ENCODE peak calls at places on chromosomes 16 and 17, in seven cellular contexts. One of them, this sample, is unnamed.

GRCh38 chr17:67779098-67779672 is 46.1 kb upstream of the BPTF start:
- DNase-seq in AG04450: no peak
- DNase-seq in PC-9: no peak
- DNase-seq in stomach: peak
- DNase-seq in CD8-positive, alpha-beta T cell: peak
- DNase-seq in mammary epithelial cell: peak
- DNase-seq in astrocyte of the spinal cord: peak
- DNase-seq in this sample: peak

GRCh38 chr17:4880850-4881249 is 18.5 kb upstream of the C17orf107 start:
- DNase-seq in AG04450: no peak
- DNase-seq in PC-9: no peak
- DNase-seq in stomach: no peak
- DNase-seq in CD8-positive, alpha-beta T cell: no peak
- DNase-seq in mammary epithelial cell: no peak
- DNase-seq in astrocyte of the spinal cord: no peak
- DNase-seq in this sample: no peak

GRCh38 chr17:9902116-9902515 is 3.0 kb downstream of the RCVRN start:
- DNase-seq in AG04450: no peak
- DNase-seq in PC-9: no peak
- DNase-seq in stomach: no peak
- DNase-seq in CD8-positive, alpha-beta T cell: no peak
- DNase-seq in mammary epithelial cell: no peak
- DNase-seq in astrocyte of the spinal cord: no peak
- DNase-seq in this sample: no peak

GRCh38 chr16:1311738-1312458 is 2.5 kb downstream of the UBE2I start:
- DNase-seq in AG04450: no peak
- DNase-seq in PC-9: no peak
- DNase-seq in stomach: no peak
- DNase-seq in CD8-positive, alpha-beta T cell: peak
- DNase-seq in mammary epithelial cell: no peak
- DNase-seq in astrocyte of the spinal cord: no peak
- DNase-seq in this sample: no peak

GRCh38 chr17:79622776-79623175 is 11.9 kb upstream of the RBFOX3 start:
- DNase-seq in AG04450: no peak
- DNase-seq in PC-9: no peak
- DNase-seq in stomach: no peak
- DNase-seq in CD8-positive, alpha-beta T cell: no peak
- DNase-seq in mammary epithelial cell: no peak
- DNase-seq in astrocyte of the spinal cord: no peak
- DNase-seq in this sample: no peak

GRCh38 chr17:58344791-58345157 is 7.2 kb downstream of the SUPT4H1 start:
- DNase-seq in AG04450: no peak
- DNase-seq in PC-9: no peak
- DNase-seq in stomach: no peak
- DNase-seq in CD8-positive, alpha-beta T cell: peak
- DNase-seq in mammary epithelial cell: no peak
- DNase-seq in astrocyte of the spinal cord: no peak
- DNase-seq in this sample: no peak

GRCh38 chr16:3094289-3095027 is 4.6 kb downstream of the ZSCAN10 start:
- DNase-seq in AG04450: no peak
- DNase-seq in PC-9: no peak
- DNase-seq in stomach: peak
- DNase-seq in CD8-positive, alpha-beta T cell: peak
- DNase-seq in mammary epithelial cell: peak
- DNase-seq in astrocyte of the spinal cord: peak
- DNase-seq in this sample: peak

GRCh38 chr17:18891541-18891940 is 33.6 kb downstream of the PRPSAP2 start:
- DNase-seq in AG04450: no peak
- DNase-seq in PC-9: no peak
- DNase-seq in stomach: no peak
- DNase-seq in CD8-positive, alpha-beta T cell: no peak
- DNase-seq in mammary epithelial cell: no peak
- DNase-seq in astrocyte of the spinal cord: no peak
- DNase-seq in this sample: no peak

GRCh38 chr16:87305505-87306391 is 11.4 kb downstream of the C16orf95 start:
- DNase-seq in AG04450: peak
- DNase-seq in PC-9: no peak
- DNase-seq in stomach: no peak
- DNase-seq in CD8-positive, alpha-beta T cell: no peak
- DNase-seq in mammary epithelial cell: peak
- DNase-seq in astrocyte of the spinal cord: no peak
- DNase-seq in this sample: peak

GRCh38 chr16:3490911-3491629 is 4.2 kb downstream of the C16orf90 start:
- DNase-seq in AG04450: no peak
- DNase-seq in PC-9: no peak
- DNase-seq in stomach: peak
- DNase-seq in CD8-positive, alpha-beta T cell: no peak
- DNase-seq in mammary epithelial cell: no peak
- DNase-seq in astrocyte of the spinal cord: no peak
- DNase-seq in this sample: no peak

GRCh38 chr16:83586036-83586810 is 221.6 kb upstream of the HSBP1 start:
- DNase-seq in AG04450: no peak
- DNase-seq in PC-9: no peak
- DNase-seq in stomach: no peak
- DNase-seq in CD8-positive, alpha-beta T cell: no peak
- DNase-seq in mammary epithelial cell: no peak
- DNase-seq in astrocyte of the spinal cord: no peak
- DNase-seq in this sample: no peak

GRCh38 chr17:74478369-74479100 is 12.1 kb downstream of the CD300A start:
- DNase-seq in AG04450: no peak
- DNase-seq in PC-9: no peak
- DNase-seq in stomach: no peak
- DNase-seq in CD8-positive, alpha-beta T cell: peak
- DNase-seq in mammary epithelial cell: no peak
- DNase-seq in astrocyte of the spinal cord: no peak
- DNase-seq in this sample: no peak

GRCh38 chr17:53150101-53150698 is 672.5 kb upstream of the KIF2B start:
- DNase-seq in AG04450: no peak
- DNase-seq in PC-9: no peak
- DNase-seq in stomach: no peak
- DNase-seq in CD8-positive, alpha-beta T cell: no peak
- DNase-seq in mammary epithelial cell: no peak
- DNase-seq in astrocyte of the spinal cord: no peak
- DNase-seq in this sample: no peak

GRCh38 chr17:44607836-44608690 is 48.2 kb upstream of the MEIOC start:
- DNase-seq in AG04450: peak
- DNase-seq in PC-9: no peak
- DNase-seq in stomach: no peak
- DNase-seq in CD8-positive, alpha-beta T cell: no peak
- DNase-seq in mammary epithelial cell: no peak
- DNase-seq in astrocyte of the spinal cord: peak
- DNase-seq in this sample: no peak

GRCh38 chr17:79836952-79837887 is 2.0 kb downstream of the CBX4 start:
- DNase-seq in AG04450: no peak
- DNase-seq in PC-9: peak
- DNase-seq in stomach: peak
- DNase-seq in CD8-positive, alpha-beta T cell: peak
- DNase-seq in mammary epithelial cell: peak
- DNase-seq in astrocyte of the spinal cord: peak
- DNase-seq in this sample: peak

GRCh38 chr17:64741038-64741641 is 79.0 kb upstream of the SMURF2 start:
- DNase-seq in AG04450: peak
- DNase-seq in PC-9: no peak
- DNase-seq in stomach: peak
- DNase-seq in CD8-positive, alpha-beta T cell: no peak
- DNase-seq in mammary epithelial cell: peak
- DNase-seq in astrocyte of the spinal cord: peak
- DNase-seq in this sample: peak

GRCh38 chr17:59618894-59619312 is 792 bp upstream of the CLTC start:
- DNase-seq in AG04450: no peak
- DNase-seq in PC-9: no peak
- DNase-seq in stomach: no peak
- DNase-seq in CD8-positive, alpha-beta T cell: no peak
- DNase-seq in mammary epithelial cell: no peak
- DNase-seq in astrocyte of the spinal cord: no peak
- DNase-seq in this sample: no peak

GRCh38 chr17:48733632-48734327 is 5.2 kb upstream of the HOXB13 start:
- DNase-seq in AG04450: no peak
- DNase-seq in PC-9: no peak
- DNase-seq in stomach: no peak
- DNase-seq in CD8-positive, alpha-beta T cell: no peak
- DNase-seq in mammary epithelial cell: no peak
- DNase-seq in astrocyte of the spinal cord: no peak
- DNase-seq in this sample: no peak

DNA sequence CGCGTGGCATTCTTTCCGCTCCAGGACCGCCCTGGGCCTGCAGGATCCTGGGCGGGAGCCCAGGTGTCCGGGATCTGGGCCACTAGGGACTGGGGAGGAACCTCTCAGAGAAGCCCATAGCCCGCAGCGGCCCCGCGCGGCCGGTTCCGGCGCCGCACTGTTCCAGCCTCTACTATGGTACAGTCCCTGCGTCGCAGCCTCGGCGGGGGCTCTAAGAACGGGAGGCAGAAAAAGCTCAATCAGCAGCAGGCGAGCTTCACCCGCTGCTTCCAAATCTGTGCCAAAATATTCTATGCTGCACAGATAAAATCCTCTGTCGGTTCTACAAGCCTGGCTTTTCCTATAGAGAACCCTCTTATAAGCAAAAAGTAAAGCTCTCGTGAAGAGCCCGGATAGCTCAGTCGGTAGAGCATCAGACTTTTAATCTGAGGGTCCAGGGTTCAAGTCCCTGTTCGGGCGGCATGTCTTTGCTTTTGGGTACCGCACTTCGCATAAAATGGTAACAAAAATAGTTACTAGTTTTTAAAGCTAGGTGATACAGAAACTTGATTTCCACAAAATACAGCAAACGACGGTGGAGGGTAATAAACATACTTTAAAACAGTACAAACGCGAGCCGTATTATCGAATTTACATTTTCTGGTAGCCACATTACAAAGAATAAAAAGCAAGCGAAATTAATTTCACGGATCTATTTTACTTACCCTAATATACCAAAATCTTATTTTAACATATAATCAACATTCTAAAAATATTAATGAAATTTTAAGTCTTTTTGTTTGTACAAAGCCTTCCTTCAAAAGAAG is 658 bp upstream of the ALOXE3 start:
- DNase-seq in AG04450: peak
- DNase-seq in PC-9: peak
- DNase-seq in stomach: peak
- DNase-seq in CD8-positive, alpha-beta T cell: peak
- DNase-seq in mammary epithelial cell: peak
- DNase-seq in astrocyte of the spinal cord: peak
- DNase-seq in this sample: peak
- H3K4me3 ChIP-seq in AG04450: peak
- H3K4me3 ChIP-seq in PC-9: peak
- H3K4me3 ChIP-seq in stomach: peak
- H3K4me3 ChIP-seq in CD8-positive, alpha-beta T cell: peak
- H3K4me3 ChIP-seq in mammary epithelial cell: peak
- H3K4me3 ChIP-seq in astrocyte of the spinal cord: peak
- H3K4me3 ChIP-seq in this sample: peak

DNA sequence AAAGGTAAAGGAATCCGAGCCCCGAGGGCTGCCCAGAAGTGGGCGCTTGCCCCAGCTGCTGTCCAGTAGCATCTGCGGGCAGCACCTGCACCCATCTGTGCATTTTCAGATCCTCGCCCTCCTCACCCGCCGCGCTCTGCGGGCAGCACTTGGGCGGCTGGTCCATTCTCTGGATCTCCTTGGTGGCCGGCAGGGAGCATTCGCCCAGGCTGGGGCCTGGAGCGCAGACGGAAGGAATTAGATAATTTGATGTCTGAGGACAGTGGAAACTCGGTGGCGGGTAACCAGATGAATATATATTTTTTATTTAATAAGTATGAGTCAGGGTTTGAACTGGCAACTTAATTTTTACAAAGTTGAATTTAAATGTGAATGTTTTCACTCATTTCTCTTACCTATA is 88.5 kb downstream of the NPIPB11 start:
- DNase-seq in AG04450: no peak
- DNase-seq in PC-9: no peak
- DNase-seq in stomach: no peak
- DNase-seq in CD8-positive, alpha-beta T cell: no peak
- DNase-seq in mammary epithelial cell: no peak
- DNase-seq in astrocyte of the spinal cord: peak
- DNase-seq in this sample: no peak
- TF ChIP-seq CTCF in AG04450: peak
- TF ChIP-seq CTCF in PC-9: no peak
- TF ChIP-seq CTCF in stomach: no peak
- TF ChIP-seq CTCF in CD8-positive, alpha-beta T cell: no peak
- TF ChIP-seq CTCF in mammary epithelial cell: peak
- TF ChIP-seq CTCF in astrocyte of the spinal cord: peak
- TF ChIP-seq CTCF in this sample: peak

DNA sequence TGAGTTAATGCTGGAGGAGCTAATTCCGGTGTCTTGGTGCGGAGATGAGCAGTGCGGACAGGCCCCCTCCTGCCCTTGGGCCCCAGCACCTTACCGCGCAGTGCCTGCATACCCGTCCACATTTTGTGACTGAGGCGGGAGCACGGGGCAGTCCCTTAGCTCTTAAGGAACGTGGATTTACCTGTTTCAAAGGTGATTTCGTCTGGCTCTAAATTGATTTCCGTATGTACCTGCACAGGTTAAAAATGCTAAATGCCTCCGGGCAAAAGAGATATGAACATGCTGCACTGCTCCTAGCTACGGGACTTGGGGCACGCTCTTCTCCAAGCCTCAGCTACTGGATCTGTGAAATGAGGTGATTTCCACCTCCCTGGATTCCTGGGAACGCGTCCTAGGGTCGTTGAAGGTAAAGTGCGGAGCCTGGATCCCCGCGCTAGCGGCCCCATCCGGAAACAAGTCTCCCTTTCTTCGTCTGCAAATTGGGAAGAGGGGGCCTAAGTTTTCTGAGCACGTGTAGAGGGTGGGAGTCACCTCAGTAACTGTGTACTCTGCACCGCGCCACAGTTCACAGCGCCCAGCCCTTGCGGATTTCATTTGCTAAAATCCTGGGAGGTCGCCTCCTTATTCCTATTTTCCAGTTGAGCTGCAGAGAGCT is 669 bp upstream of the CRISPLD2 start:
- DNase-seq in AG04450: no peak
- DNase-seq in PC-9: peak
- DNase-seq in stomach: no peak
- DNase-seq in CD8-positive, alpha-beta T cell: no peak
- DNase-seq in mammary epithelial cell: no peak
- DNase-seq in astrocyte of the spinal cord: no peak
- DNase-seq in this sample: no peak
- H3K4me3 ChIP-seq in AG04450: peak
- H3K4me3 ChIP-seq in PC-9: peak
- H3K4me3 ChIP-seq in stomach: peak
- H3K4me3 ChIP-seq in CD8-positive, alpha-beta T cell: peak
- H3K4me3 ChIP-seq in mammary epithelial cell: no peak
- H3K4me3 ChIP-seq in astrocyte of the spinal cord: peak
- H3K4me3 ChIP-seq in this sample: no peak

DNA sequence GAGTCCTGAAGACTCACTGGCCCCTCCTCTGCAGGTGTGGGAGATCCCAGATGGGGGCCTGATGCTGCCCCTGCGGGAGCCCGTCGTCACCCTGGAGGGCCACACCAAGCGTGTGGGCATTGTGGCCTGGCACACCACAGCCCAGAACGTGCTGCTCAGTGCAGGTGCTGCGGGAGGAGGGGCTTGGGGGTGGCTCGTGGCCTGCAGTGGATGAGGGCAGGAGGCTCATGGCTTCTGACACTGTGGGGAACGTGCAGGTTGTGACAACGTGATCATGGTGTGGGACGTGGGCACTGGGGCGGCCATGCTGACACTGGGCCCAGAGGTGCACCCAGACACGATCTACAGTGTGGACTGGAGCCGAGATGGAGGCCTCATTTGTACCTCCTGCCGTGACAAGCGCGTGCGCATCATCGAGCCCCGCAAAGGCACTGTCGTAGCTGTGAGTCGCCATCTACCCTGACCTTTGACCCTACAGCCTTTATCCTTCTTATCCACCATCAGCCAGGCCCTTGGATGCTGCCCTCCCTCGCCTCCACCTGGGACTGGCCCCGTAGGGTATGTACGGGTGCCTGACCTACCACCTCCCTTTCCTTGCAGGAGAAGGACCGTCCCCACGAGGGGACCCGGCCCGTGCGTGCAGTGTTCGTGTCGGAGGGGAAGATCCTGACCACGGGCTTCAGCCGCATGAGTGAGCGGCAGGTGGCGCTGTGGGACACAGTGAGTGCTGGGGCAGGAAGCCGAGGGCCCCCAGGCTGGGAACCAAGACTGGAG is 3.6 kb downstream of the CORO1A start:
- DNase-seq in AG04450: no peak
- DNase-seq in PC-9: no peak
- DNase-seq in stomach: peak
- DNase-seq in CD8-positive, alpha-beta T cell: peak
- DNase-seq in mammary epithelial cell: peak
- DNase-seq in astrocyte of the spinal cord: no peak
- DNase-seq in this sample: peak
- TF ChIP-seq CTCF in AG04450: peak
- TF ChIP-seq CTCF in PC-9: peak
- TF ChIP-seq CTCF in stomach: no peak
- TF ChIP-seq CTCF in CD8-positive, alpha-beta T cell: peak
- TF ChIP-seq CTCF in mammary epithelial cell: peak
- TF ChIP-seq CTCF in astrocyte of the spinal cord: peak
- TF ChIP-seq CTCF in this sample: peak